ENCODE peak calls at places on chromosomes 6 and 20, in eight cellular contexts. One of them, this sample, is unnamed.

GRCh38 chr20:25338112-25339023 is 52.3 kb downstream of the ABHD12 start:
- DNase-seq in astrocyte of the spinal cord: no peak
- DNase-seq in cardiac fibroblast: no peak
- DNase-seq in caudate nucleus: no peak
- DNase-seq in CD8-positive, alpha-beta memory T cell: no peak
- DNase-seq in putamen: no peak
- DNase-seq in uterus: no peak
- DNase-seq in KG1: no peak
- DNase-seq in this sample: no peak

GRCh38 chr20:25000268-25000801 is 7.8 kb upstream of the APMAP start:
- DNase-seq in caudate nucleus: no peak
- DNase-seq in putamen: no peak
- DNase-seq in KG1: no peak
- DNase-seq in uterus: peak; percentile 80
- DNase-seq in CD8-positive, alpha-beta memory T cell: no peak
- DNase-seq in astrocyte of the spinal cord: peak; percentile 10
- DNase-seq in cardiac fibroblast: peak; percentile 95
- DNase-seq in this sample: peak; percentile 65

GRCh38 chr6:132399376-132400074 is 1.8 kb downstream of the MOXD1 start:
- DNase-seq in cardiac fibroblast: peak; percentile 70
- DNase-seq in putamen: no peak
- DNase-seq in caudate nucleus: no peak
- DNase-seq in uterus: no peak
- DNase-seq in CD8-positive, alpha-beta memory T cell: no peak
- DNase-seq in KG1: no peak
- DNase-seq in astrocyte of the spinal cord: peak; percentile 83
- DNase-seq in this sample: peak; percentile 40

GRCh38 chr6:38152620-38153019 is 333.1 kb downstream of the ZFAND3 start:
- DNase-seq in putamen: no peak
- DNase-seq in CD8-positive, alpha-beta memory T cell: no peak
- DNase-seq in cardiac fibroblast: no peak
- DNase-seq in caudate nucleus: no peak
- DNase-seq in astrocyte of the spinal cord: no peak
- DNase-seq in KG1: no peak
- DNase-seq in uterus: no peak
- DNase-seq in this sample: no peak

GRCh38 chr20:63129991-63130653 is 85.8 kb downstream of the YTHDF1 start:
- DNase-seq in KG1: no peak
- DNase-seq in cardiac fibroblast: no peak
- DNase-seq in CD8-positive, alpha-beta memory T cell: no peak
- DNase-seq in putamen: no peak
- DNase-seq in astrocyte of the spinal cord: no peak
- DNase-seq in uterus: no peak
- DNase-seq in caudate nucleus: no peak
- DNase-seq in this sample: no peak

GRCh38 chr6:52328721-52329120 is 33.2 kb upstream of the PAQR8 start:
- DNase-seq in CD8-positive, alpha-beta memory T cell: no peak
- DNase-seq in KG1: no peak
- DNase-seq in cardiac fibroblast: no peak
- DNase-seq in uterus: no peak
- DNase-seq in caudate nucleus: no peak
- DNase-seq in putamen: no peak
- DNase-seq in astrocyte of the spinal cord: no peak
- DNase-seq in this sample: no peak

GRCh38 chr6:138857792-138858191 is 61.9 kb downstream of the ECT2L start:
- DNase-seq in caudate nucleus: no peak
- DNase-seq in uterus: no peak
- DNase-seq in astrocyte of the spinal cord: no peak
- DNase-seq in putamen: no peak
- DNase-seq in KG1: no peak
- DNase-seq in CD8-positive, alpha-beta memory T cell: no peak
- DNase-seq in cardiac fibroblast: no peak
- DNase-seq in this sample: no peak

GRCh38 chr6:133165235-133165634 is 75.9 kb upstream of the EYA4 start:
- DNase-seq in putamen: no peak
- DNase-seq in CD8-positive, alpha-beta memory T cell: no peak
- DNase-seq in astrocyte of the spinal cord: no peak
- DNase-seq in KG1: no peak
- DNase-seq in uterus: no peak
- DNase-seq in caudate nucleus: no peak
- DNase-seq in cardiac fibroblast: no peak
- DNase-seq in this sample: no peak

GRCh38 chr6:111724505-111724904 is 118.8 kb upstream of the TRAF3IP2 start:
- DNase-seq in uterus: no peak
- DNase-seq in astrocyte of the spinal cord: no peak
- DNase-seq in CD8-positive, alpha-beta memory T cell: peak; percentile 39
- DNase-seq in putamen: no peak
- DNase-seq in caudate nucleus: no peak
- DNase-seq in KG1: no peak
- DNase-seq in cardiac fibroblast: no peak
- DNase-seq in this sample: no peak

GRCh38 chr20:63854069-63854765 is 7.1 kb upstream of the ABHD16B start:
- DNase-seq in putamen: no peak
- DNase-seq in uterus: no peak
- DNase-seq in KG1: no peak
- DNase-seq in astrocyte of the spinal cord: no peak
- DNase-seq in caudate nucleus: no peak
- DNase-seq in CD8-positive, alpha-beta memory T cell: no peak
- DNase-seq in cardiac fibroblast: no peak
- DNase-seq in this sample: no peak

GRCh38 chr20:14207591-14207990 is 129.8 kb downstream of the FLRT3 start:
- DNase-seq in cardiac fibroblast: no peak
- DNase-seq in astrocyte of the spinal cord: no peak
- DNase-seq in uterus: no peak
- DNase-seq in caudate nucleus: no peak
- DNase-seq in CD8-positive, alpha-beta memory T cell: no peak
- DNase-seq in KG1: no peak
- DNase-seq in putamen: no peak
- DNase-seq in this sample: no peak

GRCh38 chr6:24974182-24975171 is 38.7 kb upstream of the RIPOR2 start:
- DNase-seq in astrocyte of the spinal cord: no peak
- DNase-seq in putamen: no peak
- DNase-seq in caudate nucleus: no peak
- DNase-seq in KG1: no peak
- DNase-seq in CD8-positive, alpha-beta memory T cell: peak; percentile 45
- DNase-seq in uterus: no peak
- DNase-seq in cardiac fibroblast: peak; percentile 31
- DNase-seq in this sample: no peak

GRCh38 chr6:112153926-112154621 is 66.7 kb downstream of the FAM229B start:
- DNase-seq in astrocyte of the spinal cord: peak; percentile 41
- DNase-seq in KG1: no peak
- DNase-seq in uterus: no peak
- DNase-seq in putamen: no peak
- DNase-seq in CD8-positive, alpha-beta memory T cell: no peak
- DNase-seq in caudate nucleus: no peak
- DNase-seq in cardiac fibroblast: peak; percentile 93
- DNase-seq in this sample: peak; percentile 32

GRCh38 chr6:161682982-161683381 is 409.1 kb upstream of the AGPAT4 start:
- DNase-seq in KG1: no peak
- DNase-seq in cardiac fibroblast: no peak
- DNase-seq in astrocyte of the spinal cord: no peak
- DNase-seq in putamen: no peak
- DNase-seq in CD8-positive, alpha-beta memory T cell: no peak
- DNase-seq in uterus: no peak
- DNase-seq in caudate nucleus: no peak
- DNase-seq in this sample: no peak

GRCh38 chr6:123940551-123940950 is 136.9 kb downstream of the NKAIN2 start:
- DNase-seq in caudate nucleus: no peak
- DNase-seq in KG1: no peak
- DNase-seq in astrocyte of the spinal cord: peak; percentile 58
- DNase-seq in CD8-positive, alpha-beta memory T cell: no peak
- DNase-seq in putamen: no peak
- DNase-seq in cardiac fibroblast: no peak
- DNase-seq in uterus: no peak
- DNase-seq in this sample: no peak

GRCh38 chr6:1612386-1612893 is 2.7 kb downstream of the FOXC1 start:
- DNase-seq in caudate nucleus: no peak
- DNase-seq in uterus: no peak
- DNase-seq in KG1: peak; percentile 39
- DNase-seq in astrocyte of the spinal cord: no peak
- DNase-seq in CD8-positive, alpha-beta memory T cell: no peak
- DNase-seq in putamen: no peak
- DNase-seq in cardiac fibroblast: no peak
- DNase-seq in this sample: no peak

GRCh38 chr6:40425192-40425919 is 161.8 kb downstream of the LRFN2 start:
- DNase-seq in uterus: no peak
- DNase-seq in CD8-positive, alpha-beta memory T cell: no peak
- DNase-seq in astrocyte of the spinal cord: no peak
- DNase-seq in putamen: no peak
- DNase-seq in caudate nucleus: no peak
- DNase-seq in KG1: no peak
- DNase-seq in cardiac fibroblast: no peak
- DNase-seq in this sample: no peak

GRCh38 chr6:47096233-47096887 is 54.2 kb upstream of the ADGRF1 start:
- DNase-seq in caudate nucleus: no peak
- DNase-seq in cardiac fibroblast: no peak
- DNase-seq in astrocyte of the spinal cord: no peak
- DNase-seq in putamen: no peak
- DNase-seq in KG1: no peak
- DNase-seq in CD8-positive, alpha-beta memory T cell: no peak
- DNase-seq in uterus: no peak
- DNase-seq in this sample: no peak

GRCh38 chr6:38138374-38138773 is 318.8 kb downstream of the ZFAND3 start:
- DNase-seq in CD8-positive, alpha-beta memory T cell: no peak
- DNase-seq in astrocyte of the spinal cord: no peak
- DNase-seq in KG1: no peak
- DNase-seq in caudate nucleus: no peak
- DNase-seq in cardiac fibroblast: no peak
- DNase-seq in uterus: no peak
- DNase-seq in putamen: no peak
- DNase-seq in this sample: no peak

GRCh38 chr6:79137671-79138070 is 59.6 kb upstream of the PHIP start:
- DNase-seq in CD8-positive, alpha-beta memory T cell: no peak
- DNase-seq in caudate nucleus: no peak
- DNase-seq in uterus: no peak
- DNase-seq in astrocyte of the spinal cord: no peak
- DNase-seq in cardiac fibroblast: peak; percentile 35
- DNase-seq in KG1: no peak
- DNase-seq in putamen: no peak
- DNase-seq in this sample: no peak

GRCh38 chr6:57267586-57268293 is 45.6 kb upstream of the RAB23 start:
- DNase-seq in cardiac fibroblast: peak; percentile 100
- DNase-seq in putamen: no peak
- DNase-seq in uterus: peak; percentile 63
- DNase-seq in KG1: peak; percentile 12
- DNase-seq in astrocyte of the spinal cord: peak; percentile 99
- DNase-seq in CD8-positive, alpha-beta memory T cell: peak; percentile 15
- DNase-seq in caudate nucleus: no peak
- DNase-seq in this sample: peak; percentile 98

GRCh38 chr20:23399568-23400241 is 21.6 kb downstream of the NAPB start:
- DNase-seq in putamen: no peak
- DNase-seq in uterus: no peak
- DNase-seq in caudate nucleus: no peak
- DNase-seq in KG1: no peak
- DNase-seq in cardiac fibroblast: peak; percentile 54
- DNase-seq in astrocyte of the spinal cord: peak; percentile 61
- DNase-seq in CD8-positive, alpha-beta memory T cell: no peak
- DNase-seq in this sample: no peak

GRCh38 chr20:51507357-51508036 is 35.0 kb downstream of the NFATC2 start:
- DNase-seq in putamen: no peak
- DNase-seq in uterus: no peak
- DNase-seq in caudate nucleus: no peak
- DNase-seq in astrocyte of the spinal cord: peak; percentile 74
- DNase-seq in cardiac fibroblast: no peak
- DNase-seq in CD8-positive, alpha-beta memory T cell: no peak
- DNase-seq in KG1: no peak
- DNase-seq in this sample: peak; percentile 23

GRCh38 chr6:157050537-157051280 is 272.6 kb downstream of the TMEM242 start:
- DNase-seq in astrocyte of the spinal cord: no peak
- DNase-seq in CD8-positive, alpha-beta memory T cell: no peak
- DNase-seq in KG1: no peak
- DNase-seq in cardiac fibroblast: no peak
- DNase-seq in putamen: peak; percentile 83
- DNase-seq in caudate nucleus: no peak
- DNase-seq in uterus: no peak
- DNase-seq in this sample: no peak

GRCh38 chr6:151276112-151276745 is 36.5 kb downstream of the AKAP12 start:
- DNase-seq in caudate nucleus: no peak
- DNase-seq in cardiac fibroblast: peak; percentile 90
- DNase-seq in CD8-positive, alpha-beta memory T cell: no peak
- DNase-seq in astrocyte of the spinal cord: peak; percentile 68
- DNase-seq in KG1: no peak
- DNase-seq in uterus: no peak
- DNase-seq in putamen: no peak
- DNase-seq in this sample: peak; percentile 53

GRCh38 chr20:62777528-62777830 is 18.8 kb upstream of the MRGBP start:
- DNase-seq in caudate nucleus: no peak
- DNase-seq in putamen: no peak
- DNase-seq in astrocyte of the spinal cord: no peak
- DNase-seq in uterus: no peak
- DNase-seq in cardiac fibroblast: no peak
- DNase-seq in CD8-positive, alpha-beta memory T cell: no peak
- DNase-seq in KG1: no peak
- DNase-seq in this sample: no peak

GRCh38 chr6:38572186-38572813 is 67.4 kb downstream of the BTBD9 start:
- DNase-seq in cardiac fibroblast: peak; percentile 32
- DNase-seq in CD8-positive, alpha-beta memory T cell: peak; percentile 49
- DNase-seq in putamen: no peak
- DNase-seq in caudate nucleus: no peak
- DNase-seq in KG1: no peak
- DNase-seq in astrocyte of the spinal cord: no peak
- DNase-seq in uterus: no peak
- DNase-seq in this sample: no peak

GRCh38 chr6:41713161-41713649 is 22.2 kb downstream of the TFEB start:
- DNase-seq in astrocyte of the spinal cord: peak; percentile 47
- DNase-seq in cardiac fibroblast: peak; percentile 57
- DNase-seq in KG1: no peak
- DNase-seq in CD8-positive, alpha-beta memory T cell: no peak
- DNase-seq in uterus: peak; percentile 49
- DNase-seq in caudate nucleus: peak; percentile 75
- DNase-seq in putamen: peak; percentile 70
- DNase-seq in this sample: peak; percentile 30

GRCh38 chr6:111564482-111564945 is 41.2 kb downstream of the TRAF3IP2 start:
- DNase-seq in KG1: no peak
- DNase-seq in caudate nucleus: no peak
- DNase-seq in cardiac fibroblast: peak; percentile 60
- DNase-seq in CD8-positive, alpha-beta memory T cell: no peak
- DNase-seq in putamen: no peak
- DNase-seq in uterus: peak; percentile 76
- DNase-seq in astrocyte of the spinal cord: peak; percentile 51
- DNase-seq in this sample: peak; percentile 47

GRCh38 chr6:41522780-41523548 is 23.2 kb upstream of the FOXP4 start:
- DNase-seq in putamen: no peak
- DNase-seq in astrocyte of the spinal cord: no peak
- DNase-seq in CD8-positive, alpha-beta memory T cell: no peak
- DNase-seq in uterus: peak; percentile 62
- DNase-seq in cardiac fibroblast: no peak
- DNase-seq in KG1: no peak
- DNase-seq in caudate nucleus: no peak
- DNase-seq in this sample: no peak

GRCh38 chr6:89311853-89312531 is 3.1 kb downstream of the GABRR2 start:
- DNase-seq in astrocyte of the spinal cord: peak; percentile 81
- DNase-seq in putamen: peak; percentile 45
- DNase-seq in cardiac fibroblast: peak; percentile 86
- DNase-seq in uterus: peak; percentile 54
- DNase-seq in KG1: no peak
- DNase-seq in CD8-positive, alpha-beta memory T cell: no peak
- DNase-seq in caudate nucleus: no peak
- DNase-seq in this sample: no peak

GRCh38 chr6:168641455-168641854 is 200.5 kb downstream of the SMOC2 start:
- DNase-seq in CD8-positive, alpha-beta memory T cell: no peak
- DNase-seq in cardiac fibroblast: peak; percentile 23
- DNase-seq in putamen: no peak
- DNase-seq in uterus: no peak
- DNase-seq in caudate nucleus: no peak
- DNase-seq in astrocyte of the spinal cord: no peak
- DNase-seq in KG1: no peak
- DNase-seq in this sample: peak; percentile 56

GRCh38 chr6:8589941-8590676 is 154.8 kb upstream of the SLC35B3 start:
- DNase-seq in CD8-positive, alpha-beta memory T cell: no peak
- DNase-seq in putamen: no peak
- DNase-seq in cardiac fibroblast: no peak
- DNase-seq in KG1: no peak
- DNase-seq in caudate nucleus: no peak
- DNase-seq in uterus: no peak
- DNase-seq in astrocyte of the spinal cord: no peak
- DNase-seq in this sample: peak; percentile 5

GRCh38 chr20:18101125-18101820 is 36.4 kb upstream of the KAT14 start:
- DNase-seq in KG1: no peak
- DNase-seq in uterus: no peak
- DNase-seq in CD8-positive, alpha-beta memory T cell: no peak
- DNase-seq in astrocyte of the spinal cord: no peak
- DNase-seq in putamen: no peak
- DNase-seq in caudate nucleus: no peak
- DNase-seq in cardiac fibroblast: no peak
- DNase-seq in this sample: no peak